ENCODE peak calls at places on chromosomes 2 and 18, in five cellular contexts. S is upper lobe of right lung, R is putamen, I is adrenal gland, X is esophagus muscularis mucosa. B is an unnamed sample.

GRCh38 chr2:4020649-4021048 is 317.3 kb downstream of the DCDC2C start:
- DNase-seq in S (no peak), R (no peak), I (no peak), X (peak; percentile 81), B (no peak)

GRCh38 chr2:174210861-174211260 is 37.5 kb downstream of the OLA1 start:
- DNase-seq in S (no peak), R (no peak), I (no peak), X (no peak), B (no peak)

GRCh38 chr2:205712508-205712907 is 30.2 kb downstream of the NRP2 start:
- DNase-seq in S (no peak), R (no peak), I (no peak), X (no peak), B (no peak)

GRCh38 chr2:108449410-108450200 is 599 bp downstream of the GCC2 start:
- DNase-seq in S (no peak), R (no peak), I (no peak), X (no peak), B (peak; percentile 26)

GRCh38 chr2:11342561-11343343 is 1.7 kb downstream of the ROCK2 start:
- DNase-seq in S (no peak), R (no peak), I (peak; percentile 30), X (no peak), B (peak; percentile 40)

GRCh38 chr18:79644006-79644665 is 35.5 kb upstream of the CTDP1 start:
- DNase-seq in S (peak; percentile 79), R (peak; percentile 41), I (peak; percentile 31), X (no peak), B (peak; percentile 42)

GRCh38 chr18:57797209-57797651 is 5.9 kb downstream of the ATP8B1 start:
- DNase-seq in S (no peak), R (no peak), I (no peak), X (no peak), B (no peak)

GRCh38 chr2:169095631-169096105 is 26.3 kb downstream of the DHRS9 start:
- DNase-seq in S (no peak), R (no peak), I (no peak), X (peak; percentile 66), B (no peak)

GRCh38 chr2:79887747-79888374 is 375.0 kb downstream of the CTNNA2 start:
- DNase-seq in S (no peak), R (peak; percentile 65), I (peak; percentile 22), X (no peak), B (peak; percentile 80)

GRCh38 chr2:150619607-150620330 is 132.3 kb upstream of the RND3 start:
- DNase-seq in S (no peak), R (no peak), I (peak; percentile 74), X (no peak), B (no peak)

GRCh38 chr2:24886114-24886501 is 33.9 kb downstream of the ADCY3 start:
- DNase-seq in S (no peak), R (no peak), I (no peak), X (no peak), B (no peak)